ENCODE peak calls at places on chromosome 21, in ten cellular contexts. L is effector memory CD8-positive, alpha-beta T cell; R is omental fat pad; D is testis; Y is AG08396; P is fibroblast of mammary gland; J is HT1080; Z is A549; K is amygdala; X is substantia nigra. S is an unnamed sample.

GRCh38 chr21:42271065-42271464 is 44.1 kb downstream of the TFF3 start:
- DNase-seq in Y (no peak), D (no peak), L (no peak), R (no peak), X (no peak), J (no peak), K (no peak), P (no peak), Z (no peak), S (no peak)

GRCh38 chr21:46219591-46220239 is 8.9 kb downstream of the LSS start:
- DNase-seq in Y (no peak), X (no peak), R (no peak), L (no peak), Z (no peak), D (peak), P (no peak), K (no peak), J (no peak), S (no peak)

GRCh38 chr21:33473344-33473743 is 6.4 kb downstream of the TMEM50B start:
- DNase-seq in X (no peak), Z (no peak), Y (no peak), J (no peak), D (no peak), L (no peak), K (no peak), R (no peak), P (no peak), S (no peak)

GRCh38 chr21:44710756-44711326 is 531 bp downstream of the TSPEAR start:
- DNase-seq in R (peak), Y (no peak), L (no peak), D (no peak), P (no peak), X (no peak), J (no peak), Z (no peak), K (no peak), S (peak)

GRCh38 chr21:39307466-39307865 is 6.0 kb downstream of the BRWD1 start:
- DNase-seq in D (no peak), J (no peak), R (no peak), Z (no peak), Y (no peak), X (no peak), L (no peak), P (no peak), K (no peak), S (no peak)

GRCh38 chr21:32348604-32349332 is 44.0 kb downstream of the URB1 start:
- DNase-seq in J (no peak), X (no peak), R (no peak), L (no peak), K (no peak), Y (no peak), D (no peak), Z (no peak), P (no peak), S (no peak)

GRCh38 chr21:33895356-33895755 is 20.2 kb downstream of the ATP5PO start:
- DNase-seq in K (no peak), R (no peak), Y (no peak), Z (no peak), P (no peak), D (no peak), J (no peak), L (no peak), X (no peak), S (no peak)

GRCh38 chr21:27269646-27270045 is 302.8 kb upstream of the ADAMTS5 start:
- DNase-seq in K (no peak), R (no peak), L (no peak), D (no peak), Z (no peak), P (peak), J (peak), Y (peak), X (no peak), S (peak)

GRCh38 chr21:43269981-43270670 is 101.3 kb downstream of the CRYAA start:
- DNase-seq in X (no peak), P (no peak), Z (no peak), K (no peak), Y (no peak), J (no peak), R (no peak), L (no peak), D (no peak), S (no peak)

GRCh38 chr21:31295676-31296075 is 48.4 kb downstream of the TIAM1 start:
- DNase-seq in X (no peak), R (no peak), K (no peak), L (no peak), J (no peak), Y (no peak), D (no peak), P (no peak), Z (no peak), S (no peak)

GRCh38 chr21:44874240-44874496 is 678 bp upstream of the PTTG1IP start:
- DNase-seq in R (no peak), X (no peak), P (peak), Z (no peak), D (no peak), L (no peak), K (no peak), J (no peak), Y (no peak), S (no peak)

GRCh38 chr21:46117586-46118304 is 19.8 kb downstream of the COL6A2 start:
- DNase-seq in D (peak), Y (no peak), X (no peak), Z (no peak), L (no peak), R (peak), J (no peak), P (peak), K (no peak), S (no peak)

GRCh38 chr21:29558331-29558730 is 259.6 kb downstream of the BACH1 start:
- DNase-seq in D (no peak), X (no peak), L (no peak), Z (no peak), J (no peak), K (no peak), Y (no peak), P (no peak), R (no peak), S (no peak)

GRCh38 chr21:44455524-44456206 is 355 bp downstream of the LRRC3 start:
- DNase-seq in K (no peak), X (no peak), Z (peak), D (peak), L (peak), J (no peak), P (peak), R (no peak), Y (peak), S (peak)

GRCh38 chr21:20443558-20444155 is 554.6 kb upstream of the NCAM2 start:
- DNase-seq in R (no peak), Y (no peak), D (no peak), J (no peak), Z (no peak), P (no peak), K (no peak), X (no peak), L (no peak), S (no peak)

GRCh38 chr21:41631564-41632461 is 123.9 kb upstream of the TMPRSS2 start:
- DNase-seq in D (no peak), K (no peak), Z (peak), X (no peak), J (peak), R (no peak), Y (no peak), L (no peak), P (peak), S (peak)

GRCh38 chr21:26795866-26796329 is 49.3 kb downstream of the ADAMTS1 start:
- DNase-seq in L (no peak), Y (peak), K (peak), P (peak), D (peak), X (peak), R (peak), J (peak), Z (peak), S (peak)

GRCh38 chr21:26587621-26588260 is 14.7 kb upstream of the CYYR1 start:
- DNase-seq in P (peak), L (no peak), X (no peak), D (no peak), Z (peak), K (no peak), Y (peak), J (peak), R (no peak), S (peak)

GRCh38 chr21:35616090-35616489 is 444.2 kb downstream of the SETD4 start:
- DNase-seq in X (no peak), J (no peak), D (no peak), L (no peak), Y (peak), R (no peak), P (peak), Z (peak), K (no peak), S (peak)

GRCh38 chr21:34836103-34836932 is 167.5 kb downstream of the CLIC6 start:
- DNase-seq in Z (peak), J (peak), R (no peak), L (no peak), X (no peak), Y (peak), K (no peak), D (peak), P (peak), S (peak)

GRCh38 chr21:42527489-42528158 is 14.0 kb downstream of the SLC37A1 start:
- DNase-seq in P (no peak), J (no peak), X (no peak), Y (no peak), Z (no peak), D (no peak), R (no peak), K (no peak), L (peak), S (no peak)

GRCh38 chr21:39109163-39109530 is 74.1 kb downstream of the PSMG1 start:
- DNase-seq in Y (no peak), J (no peak), L (no peak), X (no peak), P (no peak), Z (no peak), R (no peak), K (no peak), D (no peak), S (no peak)

GRCh38 chr21:41712201-41712600 is 54.7 kb downstream of the RIPK4 start:
- DNase-seq in J (no peak), X (no peak), K (no peak), R (no peak), D (no peak), Z (no peak), P (no peak), L (no peak), Y (no peak), S (no peak)

GRCh38 chr21:32524010-32524719 is 61.2 kb downstream of the TCP10L start:
- DNase-seq in L (no peak), Z (no peak), P (peak), X (no peak), K (no peak), J (peak), R (no peak), D (no peak), Y (no peak), S (peak)

GRCh38 chr21:44024895-44025353 is 12.8 kb downstream of the TRAPPC10 start:
- DNase-seq in L (no peak), X (no peak), Z (no peak), K (no peak), D (peak), J (no peak), Y (peak), R (no peak), P (peak), S (peak)

GRCh38 chr21:28464988-28465387 is 527.7 kb downstream of the LTN1 start:
- DNase-seq in P (no peak), J (no peak), Z (no peak), K (no peak), Y (no peak), D (no peak), R (no peak), X (no peak), L (no peak), S (no peak)

GRCh38 chr21:21688877-21689276 is 690.7 kb downstream of the NCAM2 start:
- DNase-seq in P (peak), Y (no peak), R (no peak), J (peak), L (no peak), D (peak), K (no peak), Z (no peak), X (no peak), S (no peak)

GRCh38 chr21:42121792-42122191 is 50.7 kb downstream of the UMODL1 start:
- DNase-seq in P (no peak), Z (no peak), J (no peak), D (no peak), Y (no peak), L (no peak), X (no peak), K (no peak), R (no peak), S (peak)

GRCh38 chr21:35106246-35106835 is 57.2 kb upstream of the RUNX1 start:
- DNase-seq in L (no peak), K (no peak), P (no peak), D (peak), Y (no peak), J (no peak), R (no peak), Z (no peak), X (no peak), S (no peak)

GRCh38 chr21:41752231-41752681 is 14.6 kb downstream of the RIPK4 start:
- DNase-seq in L (no peak), R (no peak), P (peak), X (no peak), Z (no peak), J (peak), D (no peak), K (no peak), Y (peak), S (peak)

GRCh38 chr21:23016617-23017016 is 2018.4 kb downstream of the NCAM2 start:
- DNase-seq in L (no peak), J (peak), Z (no peak), Y (no peak), D (peak), R (no peak), P (no peak), X (no peak), K (no peak), S (no peak)

GRCh38 chr21:42330380-42331336 is 15.4 kb upstream of the TFF3 start:
- DNase-seq in L (no peak), Z (no peak), D (no peak), Y (no peak), P (no peak), J (no peak), R (no peak), X (no peak), K (no peak), S (no peak)

GRCh38 chr21:18265955-18266354 is 21.3 kb downstream of the CHODL start:
- DNase-seq in Y (no peak), D (no peak), J (no peak), Z (no peak), X (no peak), R (no peak), K (no peak), L (no peak), P (no peak), S (no peak)

GRCh38 chr21:30193201-30193600 is 22.7 kb downstream of the CLDN8 start:
- DNase-seq in D (no peak), X (no peak), R (no peak), K (no peak), P (peak), L (no peak), J (no peak), Z (no peak), Y (no peak), S (peak)

GRCh38 chr21:38377165-38378093 is 120.6 kb downstream of the KCNJ15 start:
- DNase-seq in D (no peak), Y (no peak), K (no peak), X (no peak), L (no peak), P (no peak), R (no peak), Z (no peak), J (no peak), S (no peak)

S was measured in mammary epithelial cell.